ENCODE peak calls at places on chromosomes 12 and 14, in four cellular contexts. One of them, this sample, is unnamed.
A peak's percentile ranks its signal among the peaks of the same experiment; 100 is the strongest.

GRCh38 chr12:27534060-27534764 is 10.2 kb downstream of the PPFIBP1 start:
- DNase-seq in H9: no peak
- DNase-seq in HFFc6: no peak
- DNase-seq in activated naive CD8-positive, alpha-beta T cell treated with anti-CD3 and anti-CD28 coated beads for 36 hours: peak; percentile 53
- DNase-seq in this sample: no peak

GRCh38 chr14:56098021-56098420 is 20.2 kb upstream of the PELI2 start:
- DNase-seq in H9: no peak
- DNase-seq in activated naive CD8-positive, alpha-beta T cell treated with anti-CD3 and anti-CD28 coated beads for 36 hours: no peak
- DNase-seq in HFFc6: no peak
- DNase-seq in this sample: no peak

GRCh38 chr12:28937196-28937595 is 211.9 kb upstream of the FAR2 start:
- DNase-seq in HFFc6: no peak
- DNase-seq in H9: no peak
- DNase-seq in activated naive CD8-positive, alpha-beta T cell treated with anti-CD3 and anti-CD28 coated beads for 36 hours: no peak
- DNase-seq in this sample: no peak

GRCh38 chr12:24979971-24980730 is 31.2 kb upstream of the BCAT1 start:
- DNase-seq in H9: no peak
- DNase-seq in activated naive CD8-positive, alpha-beta T cell treated with anti-CD3 and anti-CD28 coated beads for 36 hours: no peak
- DNase-seq in HFFc6: no peak
- DNase-seq in this sample: no peak

GRCh38 chr14:21476526-21476924 is 234 bp downstream of the RAB2B start:
- DNase-seq in H9: no peak
- DNase-seq in HFFc6: peak; percentile 36
- DNase-seq in activated naive CD8-positive, alpha-beta T cell treated with anti-CD3 and anti-CD28 coated beads for 36 hours: peak; percentile 76
- DNase-seq in this sample: peak; percentile 87

GRCh38 chr12:63313139-63313538 is 162.1 kb upstream of the AVPR1A start:
- DNase-seq in H9: no peak
- DNase-seq in activated naive CD8-positive, alpha-beta T cell treated with anti-CD3 and anti-CD28 coated beads for 36 hours: no peak
- DNase-seq in HFFc6: no peak
- DNase-seq in this sample: no peak

GRCh38 chr14:39005044-39005736 is 97.8 kb downstream of the SEC23A start:
- DNase-seq in H9: no peak
- DNase-seq in HFFc6: no peak
- DNase-seq in activated naive CD8-positive, alpha-beta T cell treated with anti-CD3 and anti-CD28 coated beads for 36 hours: no peak
- DNase-seq in this sample: no peak

GRCh38 chr12:72272731-72273498 is 745 bp downstream of the TRHDE start:
- DNase-seq in activated naive CD8-positive, alpha-beta T cell treated with anti-CD3 and anti-CD28 coated beads for 36 hours: no peak
- DNase-seq in HFFc6: peak; percentile 63
- DNase-seq in H9: peak; percentile 46
- DNase-seq in this sample: no peak

GRCh38 chr12:132711169-132711843 is 664 bp downstream of the PGAM5 start:
- DNase-seq in HFFc6: no peak
- DNase-seq in activated naive CD8-positive, alpha-beta T cell treated with anti-CD3 and anti-CD28 coated beads for 36 hours: peak; percentile 43
- DNase-seq in H9: no peak
- DNase-seq in this sample: peak; percentile 56

GRCh38 chr12:42730286-42730685 is 140.7 kb upstream of the PRICKLE1 start:
- DNase-seq in activated naive CD8-positive, alpha-beta T cell treated with anti-CD3 and anti-CD28 coated beads for 36 hours: no peak
- DNase-seq in HFFc6: peak; percentile 3
- DNase-seq in H9: no peak
- DNase-seq in this sample: no peak

GRCh38 chr12:2422591-2422990 is 369.8 kb downstream of the CACNA1C start:
- DNase-seq in HFFc6: no peak
- DNase-seq in H9: no peak
- DNase-seq in activated naive CD8-positive, alpha-beta T cell treated with anti-CD3 and anti-CD28 coated beads for 36 hours: no peak
- DNase-seq in this sample: no peak

GRCh38 chr14:52949711-52950409 is 990 bp downstream of the FERMT2 start:
- DNase-seq in activated naive CD8-positive, alpha-beta T cell treated with anti-CD3 and anti-CD28 coated beads for 36 hours: no peak
- DNase-seq in H9: no peak
- DNase-seq in HFFc6: peak; percentile 47
- DNase-seq in this sample: no peak

GRCh38 chr14:50529288-50530179 is 2.8 kb downstream of the MAP4K5 start:
- DNase-seq in activated naive CD8-positive, alpha-beta T cell treated with anti-CD3 and anti-CD28 coated beads for 36 hours: no peak
- DNase-seq in H9: no peak
- DNase-seq in HFFc6: no peak
- DNase-seq in this sample: no peak

GRCh38 chr12:43763769-43764168 is 5.0 kb downstream of the IRAK4 start:
- DNase-seq in activated naive CD8-positive, alpha-beta T cell treated with anti-CD3 and anti-CD28 coated beads for 36 hours: no peak
- DNase-seq in HFFc6: no peak
- DNase-seq in H9: no peak
- DNase-seq in this sample: no peak

GRCh38 chr14:50666772-50667490 is 1.2 kb downstream of the SAV1 start:
- DNase-seq in H9: peak; percentile 53
- DNase-seq in activated naive CD8-positive, alpha-beta T cell treated with anti-CD3 and anti-CD28 coated beads for 36 hours: peak; percentile 20
- DNase-seq in HFFc6: peak; percentile 37
- DNase-seq in this sample: peak; percentile 34

GRCh38 chr12:132170094-132170636 is 25.9 kb downstream of the NOC4L start:
- DNase-seq in activated naive CD8-positive, alpha-beta T cell treated with anti-CD3 and anti-CD28 coated beads for 36 hours: no peak
- DNase-seq in H9: no peak
- DNase-seq in HFFc6: peak; percentile 48
- DNase-seq in this sample: no peak